ENCODE peak calls at places on chromosomes 4 and X, in six cellular contexts. P, J, H, B, K and G are unnamed samples.

GRCh38 chr4:100517864-100518341 is at the start of gene EMCN:
- DNase-seq in H (no peak), K (no peak), P (no peak), J (no peak), B (no peak), G (no peak)

GRCh38 chrX:49291615-49292337 is 11.7 kb upstream of the GAGE10 start:
- DNase-seq in J (peak), H (peak), P (peak), K (peak), B (peak), G (peak)

GRCh38 chrX:49761481-49761880 is 65.7 kb upstream of the PAGE1 start:
- DNase-seq in P (no peak), K (no peak), J (no peak), B (peak), H (peak), G (no peak)

GRCh38 chr4:26490980-26491284 is 648 bp upstream of the CCKAR start:
- DNase-seq in J (no peak), P (no peak), K (no peak), B (no peak), H (no peak), G (no peak)

GRCh38 chr4:82560853-82561744 is 689 bp downstream of the TMEM150C start:
- DNase-seq in J (no peak), B (no peak), K (no peak), H (peak), P (no peak), G (no peak)

GRCh38 chr4:172147702-172148101 is 334.5 kb downstream of the GALNTL6 start:
- DNase-seq in P (no peak), K (no peak), H (peak), B (peak), J (no peak), G (no peak)

GRCh38 chrX:10939384-10939783 is 171.7 kb upstream of the HCCS start:
- DNase-seq in H (no peak), J (peak), K (no peak), B (peak), P (no peak), G (peak)

GRCh38 chr4:99655315-99656081 is 2.1 kb downstream of the C4orf54 start:
- DNase-seq in P (no peak), K (no peak), J (peak), H (no peak), B (peak), G (peak)

GRCh38 chr4:78057135-78057599 is at the start of gene FRAS1:
- DNase-seq in B (peak), K (peak), J (peak), H (peak), P (peak), G (no peak)

GRCh38 chr4:100286601-100287000 is 96.3 kb upstream of the DDIT4L start:
- DNase-seq in K (no peak), B (no peak), J (no peak), P (no peak), H (peak), G (no peak)

GRCh38 chr4:5973486-5974220 is 44.6 kb downstream of the C4orf50 start:
- DNase-seq in K (no peak), P (no peak), H (no peak), J (no peak), B (no peak), G (no peak)

GRCh38 chr4:38152305-38152704 is 192.1 kb downstream of the PTTG2 start:
- DNase-seq in K (no peak), P (no peak), H (no peak), B (no peak), J (no peak), G (no peak)

GRCh38 chr4:99033956-99034355 is 38.4 kb downstream of the METAP1 start:
- DNase-seq in B (no peak), P (no peak), J (no peak), K (no peak), H (no peak), G (peak)

GRCh38 chr4:7966281-7967062 is 26.8 kb upstream of the AFAP1 start:
- DNase-seq in P (no peak), B (no peak), K (no peak), J (no peak), H (no peak), G (no peak)

GRCh38 chrX:115894087-115894486 is 276.5 kb upstream of the AGTR2 start:
- DNase-seq in K (no peak), H (no peak), P (no peak), B (peak), J (peak), G (no peak)

GRCh38 chr4:78517050-78517652 is 34.4 kb upstream of the ANXA3 start:
- DNase-seq in B (peak), J (peak), P (no peak), K (no peak), H (peak), G (peak)

GRCh38 chrX:135951291-135951690 is 22.5 kb downstream of the MMGT1 start:
- DNase-seq in K (no peak), P (no peak), J (no peak), B (no peak), H (no peak), G (no peak)

GRCh38 chr4:38612996-38613395 is 51.0 kb upstream of the KLF3 start:
- DNase-seq in H (no peak), J (no peak), P (no peak), B (peak), K (no peak), G (peak)

DNA sequence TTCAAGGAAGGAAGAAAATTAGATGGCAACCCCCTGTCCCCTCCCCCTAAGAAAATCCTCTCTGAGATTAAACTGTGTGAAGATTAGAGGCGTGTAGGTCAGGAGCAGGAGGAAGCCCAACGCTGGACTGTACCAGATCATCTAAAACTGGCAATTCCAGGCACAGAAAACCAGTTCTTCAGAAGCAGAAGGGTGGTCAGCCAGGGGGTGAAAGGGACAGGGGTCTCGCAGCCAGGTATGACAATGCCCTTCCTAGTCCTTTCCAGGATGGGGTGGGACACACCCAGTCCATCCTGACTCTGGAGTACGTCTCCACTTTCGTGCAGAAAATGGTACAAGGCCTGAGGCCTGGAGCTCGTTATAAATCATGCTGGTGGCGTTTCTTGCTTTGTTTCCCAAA is 3.3 kb upstream of the RHOH start:
- DNase-seq in P (no peak), K (no peak), J (no peak), B (no peak), H (no peak), G (no peak)
- H3K4me3 ChIP-seq in P (no peak), K (no peak), J (no peak), B (no peak), H (no peak), G (no peak)

GRCh38 chrX:12979630-12980015 is 4.7 kb downstream of the TMSB4X start:
- DNase-seq in K (no peak), J (no peak), H (no peak), P (no peak), B (no peak), G (no peak)

GRCh38 chrX:12979011-12979629 is 4.2 kb downstream of the TMSB4X start:
- DNase-seq in H (no peak), K (no peak), P (no peak), B (no peak), J (no peak), G (no peak)

GRCh38 chrX:12975999-12976558 is 1.2 kb downstream of the TMSB4X start:
- DNase-seq in B (peak), H (peak), P (no peak), K (peak), J (no peak), G (no peak)

GRCh38 chrX:12977761-12978204 is 2.9 kb downstream of the TMSB4X start:
- DNase-seq in J (no peak), K (no peak), B (no peak), H (no peak), P (no peak), G (no peak)

GRCh38 chrX:12978205-12979010 is 3.5 kb downstream of the TMSB4X start:
- DNase-seq in B (peak), J (peak), H (peak), P (no peak), K (peak), G (no peak)
- H3K4me3 ChIP-seq in B (no peak), J (no peak), H (no peak), P (no peak), K (peak), G (peak)

GRCh38 chr4:89221175-89221867 is 86.3 kb downstream of the GPRIN3 start:
- DNase-seq in K (no peak), P (no peak), J (no peak), H (no peak), B (no peak), G (no peak)

GRCh38 chr4:89230271-89230670 is 77.3 kb downstream of the GPRIN3 start:
- DNase-seq in H (no peak), K (no peak), J (no peak), B (no peak), P (no peak), G (no peak)

GRCh38 chr4:89222171-89222570 is 85.4 kb downstream of the GPRIN3 start:
- DNase-seq in K (no peak), B (peak), J (peak), P (no peak), H (no peak), G (no peak)

GRCh38 chr4:89226665-89227572 is 80.7 kb downstream of the GPRIN3 start:
- DNase-seq in K (peak), J (peak), P (peak), H (peak), B (peak), G (peak)
- H3K4me3 ChIP-seq in K (no peak), J (peak), P (no peak), H (no peak), B (no peak), G (no peak)

GRCh38 chrX:153818571-153819397 is 11.6 kb downstream of the PDZD4 start:
- DNase-seq in H (peak), J (no peak), P (no peak), K (no peak), B (peak), G (no peak)
- H3K4me3 ChIP-seq in H (peak), J (no peak), P (no peak), K (peak), B (peak), G (peak)

GRCh38 chrX:103329991-103330390 is at the start of gene TCEAL7:
- DNase-seq in J (no peak), H (peak), K (peak), B (no peak), P (no peak), G (peak)
- H3K4me3 ChIP-seq in J (no peak), H (peak), K (peak), B (no peak), P (no peak), G (peak)

GRCh38 chr4:154142664-154143063 is 348.9 kb downstream of the DCHS2 start:
- DNase-seq in H (no peak), J (no peak), B (no peak), P (no peak), K (no peak), G (no peak)

GRCh38 chr4:154135576-154135975 is 346.7 kb upstream of the SFRP2 start:
- DNase-seq in B (no peak), J (no peak), P (no peak), H (no peak), K (no peak), G (no peak)

GRCh38 chr4:154132406-154132805 is 343.5 kb upstream of the SFRP2 start:
- DNase-seq in P (no peak), H (no peak), J (no peak), B (no peak), K (no peak), G (no peak)

GRCh38 chr4:154137320-154137905 is 348.5 kb upstream of the SFRP2 start:
- DNase-seq in H (peak), J (no peak), B (no peak), K (no peak), P (no peak), G (no peak)
- H3K4me3 ChIP-seq in H (no peak), J (no peak), B (no peak), K (no peak), P (no peak), G (no peak)

DNA sequence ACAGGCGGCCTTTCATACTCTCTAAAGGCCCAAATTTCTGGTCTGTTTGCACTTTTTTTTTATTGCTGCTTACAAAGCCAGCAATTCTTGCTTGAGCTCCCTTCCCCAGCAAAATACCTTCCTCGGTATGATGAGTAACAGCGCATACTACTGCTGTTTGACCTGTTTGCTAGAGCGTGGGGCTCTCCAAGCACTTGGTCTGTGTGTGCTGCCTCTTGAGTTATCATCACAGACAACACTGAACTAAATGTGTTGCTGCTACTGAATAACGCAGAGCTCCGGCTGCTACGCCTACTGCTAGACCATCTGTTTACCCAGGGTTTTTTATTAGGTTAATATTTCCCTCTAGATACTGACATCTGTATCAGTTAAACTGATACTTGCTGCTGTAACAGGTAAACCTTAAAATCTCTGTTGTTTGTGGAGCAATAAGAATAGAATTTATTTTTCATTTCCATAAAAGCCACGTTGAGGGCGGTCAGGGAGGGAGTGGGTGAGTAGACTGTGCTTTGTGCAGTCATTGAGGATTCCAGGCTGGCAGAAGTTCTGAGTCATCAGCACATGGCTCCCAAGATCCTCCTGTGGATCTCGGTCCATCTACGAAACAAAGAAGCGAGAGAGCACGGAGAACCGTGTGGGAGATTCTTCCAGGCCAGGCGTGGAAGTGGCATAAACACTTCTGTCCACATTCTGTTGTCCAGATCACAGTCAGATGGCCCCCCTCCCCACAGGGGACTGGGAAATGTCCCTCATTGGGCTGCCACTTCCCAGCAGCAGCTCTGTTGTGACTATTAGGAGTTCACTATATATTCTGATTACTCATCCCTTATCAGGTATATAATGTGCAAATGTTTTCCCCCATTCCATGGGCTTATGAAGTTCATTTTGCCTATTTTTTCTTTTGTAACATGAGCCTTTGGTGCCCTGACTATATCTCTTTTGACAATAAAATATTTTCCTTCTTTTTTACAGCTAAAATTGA is 14.0 kb downstream of the GRK4 start:
- DNase-seq in H (no peak), B (peak), J (no peak), P (no peak), K (no peak), G (no peak)
- H3K4me3 ChIP-seq in H (no peak), B (peak), J (no peak), P (no peak), K (no peak), G (no peak)

DNA sequence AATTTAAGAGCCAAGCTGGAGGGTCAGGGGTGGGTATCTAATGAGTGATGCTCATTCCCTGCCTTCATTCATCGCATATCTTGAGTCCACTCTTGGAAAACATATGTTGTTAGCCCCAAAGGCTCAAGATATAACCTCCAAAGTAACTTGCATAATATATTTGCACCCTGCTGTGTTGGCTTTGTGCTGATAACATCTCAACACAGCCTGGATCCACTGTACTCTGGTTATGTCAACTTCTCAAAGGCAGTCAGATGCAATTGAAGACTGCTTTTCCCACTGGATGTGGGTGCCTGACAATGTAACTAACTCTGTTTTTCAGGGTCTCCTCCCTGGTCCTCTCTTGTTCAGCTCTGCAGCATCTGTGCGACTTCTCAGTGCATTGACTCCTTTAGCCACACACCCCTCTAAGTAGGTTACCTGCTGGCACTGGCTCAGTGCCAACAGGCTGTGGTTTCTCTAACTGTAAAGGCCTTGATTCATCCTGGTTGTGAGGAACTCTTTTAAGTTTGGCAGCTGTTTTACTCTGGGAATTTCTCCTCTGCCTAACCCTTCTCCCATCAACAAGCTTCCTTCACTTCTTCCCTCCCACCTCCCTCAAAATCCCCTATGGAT is 28.1 kb downstream of the SLC16A2 start:
- DNase-seq in J (peak), B (peak), H (no peak), P (no peak), K (no peak), G (peak)
- H3K4me3 ChIP-seq in J (no peak), B (no peak), H (no peak), P (no peak), K (no peak), G (no peak)

GRCh38 chr4:185469539-185470154 is 1.9 kb downstream of the CCDC110 start:
- DNase-seq in J (no peak), K (no peak), B (no peak), P (peak), H (no peak), G (no peak)

GRCh38 chr4:185468999-185469398 is 2.5 kb downstream of the CCDC110 start:
- DNase-seq in B (no peak), P (no peak), H (no peak), J (no peak), K (no peak), G (no peak)

GRCh38 chr4:185465707-185466106 is 5.8 kb downstream of the CCDC110 start:
- DNase-seq in H (no peak), P (no peak), J (no peak), B (no peak), K (no peak), G (no peak)

GRCh38 chr4:185467101-185467500 is 4.4 kb downstream of the CCDC110 start:
- DNase-seq in K (no peak), P (no peak), B (no peak), J (no peak), H (no peak), G (no peak)

DNA sequence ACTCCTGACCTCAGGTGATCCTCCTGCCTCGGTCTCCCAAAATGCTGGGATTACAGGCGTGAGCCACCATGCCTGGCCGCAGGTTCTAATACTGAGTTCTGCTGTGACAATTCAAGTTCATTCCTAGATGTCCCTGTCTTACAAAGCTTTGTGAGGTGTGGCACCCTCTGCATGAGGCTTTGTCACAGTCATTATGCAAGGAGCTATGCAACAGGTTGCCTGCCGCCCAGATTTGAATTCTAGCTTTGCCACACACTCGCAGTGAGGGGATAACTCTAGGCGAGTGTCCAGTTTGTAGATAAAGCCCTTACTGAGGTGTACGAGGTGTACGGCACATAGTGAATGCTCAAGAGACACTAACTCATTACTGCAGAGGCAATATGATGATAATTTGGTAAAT is 3.5 kb downstream of the CCDC110 start:
- DNase-seq in P (no peak), J (no peak), H (no peak), K (no peak), B (no peak), G (no peak)
- H3K4me3 ChIP-seq in P (no peak), J (no peak), H (no peak), K (no peak), B (no peak), G (no peak)

DNA sequence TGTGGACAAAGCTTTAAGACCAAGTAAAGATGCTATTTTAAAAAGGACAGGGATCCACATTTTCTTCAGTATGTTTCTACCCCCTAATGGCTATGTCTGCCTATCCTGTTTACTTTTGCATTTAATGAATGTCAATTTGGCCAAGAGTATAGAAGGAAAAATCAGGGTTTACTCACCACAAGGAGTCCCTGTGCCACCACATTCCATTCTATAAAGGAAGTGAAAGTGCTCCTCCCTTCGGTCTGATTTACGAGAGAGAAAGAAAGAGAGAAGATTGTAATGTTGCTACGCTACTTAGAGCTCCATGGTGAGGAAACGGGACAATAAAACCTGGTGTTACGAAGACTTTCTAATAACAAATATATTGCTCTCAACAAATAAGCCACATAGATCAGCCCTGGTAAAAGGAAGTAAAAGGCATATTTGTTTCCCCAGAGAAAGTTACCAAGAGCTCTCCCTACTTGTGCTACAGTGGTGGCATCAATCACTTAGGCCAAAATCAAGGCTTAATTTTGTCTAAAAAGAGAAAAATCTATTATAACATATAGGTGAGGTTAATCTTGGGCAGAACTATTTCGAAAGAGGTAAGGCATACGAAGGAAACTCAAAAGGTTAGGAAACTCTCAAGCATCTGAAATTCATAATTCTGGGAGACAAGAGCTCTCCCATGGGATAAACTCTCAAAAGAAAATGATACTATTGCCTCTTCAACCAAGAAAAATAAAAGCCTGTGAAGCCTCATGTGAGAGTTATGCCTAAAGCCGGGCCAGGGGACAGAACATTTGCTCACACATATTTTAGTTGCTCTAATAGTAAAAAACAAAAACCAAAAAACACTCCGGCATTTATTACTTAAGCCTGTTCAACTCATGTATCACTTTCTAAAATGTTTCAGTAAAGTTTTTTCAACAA is 29.5 kb downstream of the TAPT1 start:
- DNase-seq in H (peak), P (peak), K (no peak), J (peak), B (peak), G (peak)
- H3K4me3 ChIP-seq in H (no peak), P (no peak), K (no peak), J (peak), B (peak), G (no peak)